ENCODE peak calls at places on chromosomes 12 and 14, in five cellular contexts. R, B, M, D and Q are unnamed samples.

GRCh38 chr12:85424581-85425348 is 144.7 kb downstream of the ALX1 start:
- DNase-seq in B (no peak), M (no peak), R (no peak), D (no peak), Q (no peak)

GRCh38 chr12:68534108-68534507 is 76.6 kb upstream of the RAP1B start:
- DNase-seq in B (no peak), R (no peak), D (no peak), M (no peak), Q (no peak)

GRCh38 chr12:101969-102878 is 35.7 kb downstream of the IQSEC3 start:
- DNase-seq in M (peak; percentile 17), R (no peak), D (no peak), B (no peak), Q (no peak)

GRCh38 chr12:67427336-67427735 is 158.2 kb downstream of the CAND1 start:
- DNase-seq in M (no peak), B (no peak), D (no peak), R (no peak), Q (no peak)

GRCh38 chr12:53696285-53696654 is 20.4 kb upstream of the ATP5MC2 start:
- DNase-seq in D (peak; percentile 91), M (peak; percentile 90), B (peak; percentile 51), R (peak; percentile 75), Q (no peak)

GRCh38 chr12:122350444-122350843 is 72.0 kb downstream of the CLIP1 start:
- DNase-seq in R (no peak), B (no peak), M (no peak), D (no peak), Q (no peak)

GRCh38 chr14:93655078-93655750 is 133.1 kb downstream of the PRIMA1 start:
- DNase-seq in D (peak; percentile 15), R (no peak), B (no peak), M (peak; percentile 60), Q (no peak)

GRCh38 chr12:52539024-52539820 is 13.7 kb downstream of the KRT71 start:
- DNase-seq in D (no peak), B (no peak), M (peak; percentile 69), R (no peak), Q (no peak)

GRCh38 chr12:124774462-124775167 is 89.0 kb downstream of the SCARB1 start:
- DNase-seq in M (no peak), D (peak; percentile 48), R (no peak), B (peak; percentile 35), Q (no peak)

GRCh38 chr12:31560516-31560915 is 30.4 kb downstream of the DENND5B start:
- DNase-seq in B (no peak), M (no peak), D (no peak), R (no peak), Q (no peak)

GRCh38 chr14:43706901-43707300 is 800.2 kb downstream of the FSCB start:
- DNase-seq in D (no peak), B (no peak), M (no peak), R (no peak), Q (no peak)

GRCh38 chr14:90696728-90697127 is 119.5 kb downstream of the TTC7B start:
- DNase-seq in M (no peak), D (no peak), B (no peak), R (no peak), Q (no peak)